ENCODE peak calls at places on chromosomes 7 and 10, in five cellular contexts. One of them, this sample, is unnamed.
A peak's percentile ranks its signal among the peaks of the same experiment; 100 is the strongest.

GRCh38 chr7:3459111-3459510 is 158.1 kb downstream of the SDK1 start:
- DNase-seq in astrocyte of the cerebellum: no peak
- DNase-seq in chondrocyte: no peak
- DNase-seq in NCI-H1092 treated with DMSO at 0.1 percent for 48 hours: no peak
- DNase-seq in lung microvascular endothelial cell: no peak
- DNase-seq in this sample: no peak

GRCh38 chr10:87775766-87776165 is 42.3 kb downstream of the ATAD1 start:
- DNase-seq in astrocyte of the cerebellum: no peak
- DNase-seq in NCI-H1092 treated with DMSO at 0.1 percent for 48 hours: no peak
- DNase-seq in chondrocyte: no peak
- DNase-seq in lung microvascular endothelial cell: peak; percentile 12
- DNase-seq in this sample: no peak

GRCh38 chr10:122336332-122336731 is 38.2 kb upstream of the PLEKHA1 start:
- DNase-seq in NCI-H1092 treated with DMSO at 0.1 percent for 48 hours: no peak
- DNase-seq in chondrocyte: no peak
- DNase-seq in lung microvascular endothelial cell: no peak
- DNase-seq in astrocyte of the cerebellum: no peak
- DNase-seq in this sample: no peak

GRCh38 chr7:96328016-96328415 is 6.1 kb upstream of the SLC25A13 start:
- DNase-seq in NCI-H1092 treated with DMSO at 0.1 percent for 48 hours: peak; percentile 54
- DNase-seq in astrocyte of the cerebellum: no peak
- DNase-seq in chondrocyte: no peak
- DNase-seq in lung microvascular endothelial cell: no peak
- DNase-seq in this sample: no peak

GRCh38 chr10:25384618-25385017 is 209.8 kb downstream of the GPR158 start:
- DNase-seq in lung microvascular endothelial cell: no peak
- DNase-seq in astrocyte of the cerebellum: no peak
- DNase-seq in chondrocyte: no peak
- DNase-seq in NCI-H1092 treated with DMSO at 0.1 percent for 48 hours: no peak
- DNase-seq in this sample: no peak

GRCh38 chr7:155464183-155464582 is 6.3 kb downstream of the EN2 start:
- DNase-seq in astrocyte of the cerebellum: no peak
- DNase-seq in lung microvascular endothelial cell: no peak
- DNase-seq in NCI-H1092 treated with DMSO at 0.1 percent for 48 hours: no peak
- DNase-seq in chondrocyte: no peak
- DNase-seq in this sample: no peak

GRCh38 chr10:97321807-97322195 is 2.7 kb downstream of the FRAT1 start:
- DNase-seq in lung microvascular endothelial cell: no peak
- DNase-seq in NCI-H1092 treated with DMSO at 0.1 percent for 48 hours: peak; percentile 17
- DNase-seq in chondrocyte: no peak
- DNase-seq in astrocyte of the cerebellum: no peak
- DNase-seq in this sample: no peak

GRCh38 chr10:130745251-130745650 is 566.3 kb downstream of the TCERG1L start:
- DNase-seq in astrocyte of the cerebellum: no peak
- DNase-seq in NCI-H1092 treated with DMSO at 0.1 percent for 48 hours: no peak
- DNase-seq in chondrocyte: peak; percentile 40
- DNase-seq in lung microvascular endothelial cell: no peak
- DNase-seq in this sample: no peak

GRCh38 chr7:83413831-83414230 is 235.1 kb downstream of the SEMA3E start:
- DNase-seq in astrocyte of the cerebellum: no peak
- DNase-seq in lung microvascular endothelial cell: peak; percentile 23
- DNase-seq in NCI-H1092 treated with DMSO at 0.1 percent for 48 hours: peak; percentile 31
- DNase-seq in chondrocyte: no peak
- DNase-seq in this sample: peak; percentile 56

GRCh38 chr7:155581107-155581830 is 34.9 kb upstream of the CNPY1 start:
- DNase-seq in lung microvascular endothelial cell: no peak
- DNase-seq in NCI-H1092 treated with DMSO at 0.1 percent for 48 hours: no peak
- DNase-seq in chondrocyte: peak; percentile 57
- DNase-seq in astrocyte of the cerebellum: no peak
- DNase-seq in this sample: no peak

GRCh38 chr7:67484244-67484751 is 487.7 kb downstream of the TYW1 start:
- DNase-seq in NCI-H1092 treated with DMSO at 0.1 percent for 48 hours: peak; percentile 84
- DNase-seq in chondrocyte: no peak
- DNase-seq in astrocyte of the cerebellum: peak; percentile 42
- DNase-seq in lung microvascular endothelial cell: peak; percentile 62
- DNase-seq in this sample: peak; percentile 81

This sample was measured in A673.